ENCODE peak calls at places on chromosomes 12 and 14, in four cellular contexts. Z is mesendoderm, W is H1, I is H9. A is an unnamed sample.

GRCh38 chr12:95088339-95088738 is 14.9 kb upstream of the NR2C1 start:
- DNase-seq in Z (no peak), W (no peak), I (no peak), A (no peak)

GRCh38 chr14:76810953-76811400 is 1.7 kb downstream of the ANGEL1 start:
- DNase-seq in Z (peak; percentile 68), W (no peak), I (no peak), A (peak; percentile 53)

GRCh38 chr14:24381363-24382102 is 13.5 kb downstream of the NFATC4 start:
- DNase-seq in Z (no peak), W (no peak), I (no peak), A (no peak)

GRCh38 chr14:53954551-53955233 is 1.9 kb downstream of the BMP4 start:
- DNase-seq in Z (no peak), W (peak; percentile 65), I (no peak), A (no peak)

GRCh38 chr14:99721792-99722516 is 37.9 kb downstream of the CYP46A1 start:
- DNase-seq in Z (no peak), W (peak; percentile 24), I (peak; percentile 17), A (no peak)

GRCh38 chr12:53115891-53116675 is 12.8 kb downstream of the SOAT2 start:
- DNase-seq in Z (no peak), W (no peak), I (no peak), A (no peak)

GRCh38 chr14:70013269-70013873 is 134.2 kb downstream of the SMOC1 start:
- DNase-seq in Z (peak; percentile 67), W (peak; percentile 94), I (peak; percentile 74), A (peak; percentile 16)

GRCh38 chr12:129049917-129050316 is 196.6 kb downstream of the GLT1D1 start:
- DNase-seq in Z (peak; percentile 82), W (no peak), I (peak; percentile 73), A (peak; percentile 10)

GRCh38 chr12:64814432-64814831 is 10.0 kb upstream of the TBC1D30 start:
- DNase-seq in Z (no peak), W (no peak), I (no peak), A (no peak)

GRCh38 chr12:122322501-122322900 is 56.2 kb upstream of the VPS33A start:
- DNase-seq in Z (peak; percentile 27), W (no peak), I (no peak), A (no peak)

GRCh38 chr14:41280745-41281144 is 325.9 kb upstream of the LRFN5 start:
- DNase-seq in Z (peak; percentile 37), W (no peak), I (no peak), A (no peak)

GRCh38 chr12:94615284-94616216 is 34.8 kb downstream of the TMCC3 start:
- DNase-seq in Z (peak; percentile 55), W (no peak), I (no peak), A (peak; percentile 63)

GRCh38 chr12:6766651-6767300 is 613 bp downstream of the PTMS start:
- DNase-seq in Z (peak; percentile 80), W (peak; percentile 85), I (peak; percentile 74), A (peak; percentile 71)

GRCh38 chr12:12202747-12203146 is 64.1 kb downstream of the LRP6 start:
- DNase-seq in Z (peak; percentile 33), W (no peak), I (no peak), A (no peak)

GRCh38 chr14:71139058-71139946 is 232.0 kb downstream of the PCNX1 start:
- DNase-seq in Z (peak; percentile 58), W (peak; percentile 83), I (peak; percentile 72), A (peak; percentile 63)

GRCh38 chr12:106981781-106982180 is 5.2 kb downstream of the MTERF2 start:
- DNase-seq in Z (no peak), W (no peak), I (no peak), A (no peak)

GRCh38 chr14:24095196-24096068 is 1.3 kb downstream of the PCK2 start:
- DNase-seq in Z (peak; percentile 94), W (peak; percentile 71), I (peak; percentile 87), A (no peak)

GRCh38 chr12:6041891-6042290 is 82.6 kb downstream of the VWF start:
- DNase-seq in Z (no peak), W (no peak), I (no peak), A (peak; percentile 14)

GRCh38 chr14:105859717-105860614 is 333.6 kb downstream of the TMEM121 start:
- DNase-seq in Z (no peak), W (no peak), I (no peak), A (no peak)

GRCh38 chr12:66934289-66934688 is 255.4 kb upstream of the GRIP1 start:
- DNase-seq in Z (no peak), W (no peak), I (no peak), A (no peak)

GRCh38 chr14:69039287-69039628 is 60.2 kb upstream of the ACTN1 start:
- DNase-seq in Z (peak; percentile 91), W (no peak), I (no peak), A (peak; percentile 74)

GRCh38 chr12:100164153-100164704 is 21.6 kb upstream of the BLTP3B start:
- DNase-seq in Z (no peak), W (no peak), I (no peak), A (no peak)

GRCh38 chr12:105474672-105475071 is 144.2 kb downstream of the C12orf75 start:
- DNase-seq in Z (no peak), W (no peak), I (no peak), A (peak; percentile 57)

GRCh38 chr14:43778956-43779639 is 728.0 kb downstream of the FSCB start:
- DNase-seq in Z (no peak), W (no peak), I (no peak), A (no peak)

GRCh38 chr12:79183946-79184345 is 319.4 kb downstream of the SYT1 start:
- DNase-seq in Z (no peak), W (no peak), I (no peak), A (no peak)

GRCh38 chr12:12442548-12443071 is 85.7 kb downstream of the BORCS5 start:
- DNase-seq in Z (no peak), W (no peak), I (no peak), A (peak; percentile 45)

GRCh38 chr12:118853634-118854033 is 127.7 kb upstream of the SRRM4 start:
- DNase-seq in Z (peak; percentile 35), W (peak; percentile 50), I (peak; percentile 45), A (no peak)

GRCh38 chr12:120010661-120011230 is 21.7 kb downstream of the BICDL1 start:
- DNase-seq in Z (peak; percentile 43), W (no peak), I (no peak), A (no peak)

GRCh38 chr12:52691076-52691764 is 11.0 kb upstream of the KRT1 start:
- DNase-seq in Z (no peak), W (peak; percentile 68), I (peak; percentile 54), A (no peak)

GRCh38 chr12:130828895-130829294 is 10.2 kb downstream of the STX2 start:
- DNase-seq in Z (no peak), W (no peak), I (peak; percentile 60), A (no peak)

GRCh38 chr12:4148418-4149056 is 125.0 kb upstream of the CCND2 start:
- DNase-seq in Z (no peak), W (no peak), I (no peak), A (peak; percentile 26)

GRCh38 chr14:39641224-39641623 is 209.0 kb upstream of the FBXO33 start:
- DNase-seq in Z (no peak), W (no peak), I (no peak), A (no peak)

GRCh38 chr12:21725731-21726130 is 48.8 kb downstream of the KCNJ8 start:
- DNase-seq in Z (no peak), W (no peak), I (no peak), A (peak; percentile 80)

GRCh38 chr12:124874988-124875802 is 11.5 kb upstream of the SCARB1 start:
- DNase-seq in Z (no peak), W (no peak), I (no peak), A (no peak)

GRCh38 chr12:91636721-91637120 is 454.1 kb upstream of the DCN start:
- DNase-seq in Z (no peak), W (no peak), I (no peak), A (no peak)

DNA sequence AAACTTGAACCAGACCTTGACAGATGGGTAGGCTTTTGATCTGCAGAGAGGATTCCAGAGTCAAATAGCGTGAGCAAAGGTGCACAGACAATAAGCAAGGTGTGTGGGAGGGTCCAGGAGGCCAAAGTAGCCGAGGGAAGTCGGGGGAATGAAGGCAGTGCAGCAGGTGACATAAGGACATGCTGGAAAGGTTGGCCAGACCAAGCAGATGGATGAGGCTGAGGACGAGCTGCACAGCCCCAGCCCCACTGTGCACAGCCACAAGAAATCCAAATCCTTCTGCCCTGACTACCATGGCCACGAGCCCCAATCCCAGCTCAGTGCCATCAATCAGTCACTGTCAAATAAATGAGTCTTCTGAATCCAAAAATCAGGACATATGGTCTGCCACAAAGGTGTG is 5.4 kb downstream of the TTC7B start:
- DNase-seq in Z (no peak), W (no peak), I (no peak), A (no peak)
- H3K79me2 ChIP-seq in Z (no peaks in the 10 kb centered on the region), W (no peaks in the 10 kb centered on the region), I (no peaks in the 10 kb centered on the region), A (peaks cover 24% of the 10 kb centered on the region)

GRCh38 chr12:71871116-71871515 is 31.6 kb downstream of the TBC1D15 start:
- DNase-seq in Z (no peak), W (no peak), I (no peak), A (no peak)

GRCh38 chr12:71867131-71867530 is 27.6 kb downstream of the TBC1D15 start:
- DNase-seq in Z (no peak), W (no peak), I (no peak), A (no peak)

GRCh38 chr12:71872401-71872800 is 32.8 kb downstream of the TBC1D15 start:
- DNase-seq in Z (no peak), W (no peak), I (no peak), A (no peak)

GRCh38 chr12:71872999-71873398 is 33.4 kb downstream of the TBC1D15 start:
- DNase-seq in Z (no peak), W (no peak), I (no peak), A (no peak)

GRCh38 chr12:71870409-71870808 is 30.9 kb downstream of the TBC1D15 start:
- DNase-seq in Z (no peak), W (no peak), I (no peak), A (peak; percentile 24)
- H4K8ac ChIP-seq in Z (no peak overlapping the region), W (no peak overlapping the region), I (no peak overlapping the region), A (no peak overlapping the region)

GRCh38 chr12:47192046-47192445 is 112.3 kb upstream of the AMIGO2 start:
- DNase-seq in Z (no peak), W (no peak), I (no peak), A (no peak)
- H3K27ac ChIP-seq in Z (no peak overlapping the region), W (no peak overlapping the region), I (no peak overlapping the region), A (no peak overlapping the region)

GRCh38 chr12:111418594-111418880 is 12.8 kb downstream of the SH2B3 start:
- DNase-seq in Z (no peak), W (no peak), I (peak; percentile 47), A (no peak)

GRCh38 chr12:111420494-111420893 is 14.8 kb downstream of the SH2B3 start:
- DNase-seq in Z (no peak), W (no peak), I (no peak), A (no peak)

GRCh38 chr12:111417290-111417689 is 11.6 kb downstream of the SH2B3 start:
- DNase-seq in Z (no peak), W (no peak), I (no peak), A (no peak)

GRCh38 chr12:111419784-111420183 is 14.1 kb downstream of the SH2B3 start:
- DNase-seq in Z (no peak), W (no peak), I (no peak), A (no peak)

GRCh38 chr12:111417784-111418593 is 12.3 kb downstream of the SH2B3 start:
- DNase-seq in Z (no peak), W (no peak), I (peak; percentile 73), A (no peak)
- H3K79me2 ChIP-seq in Z (peaks cover 40% of the 10 kb centered on the region), W (peaks cover 11% of the 10 kb centered on the region), I (peaks cover 20% of the 10 kb centered on the region), A (no peaks in the 10 kb centered on the region)

GRCh38 chr12:2325501-2325900 is 272.7 kb downstream of the CACNA1C start:
- DNase-seq in Z (no peak), W (no peak), I (no peak), A (peak; percentile 22)
- H4K8ac ChIP-seq in Z (no peak overlapping the region), W (no peak overlapping the region), I (no peak overlapping the region), A (no peak overlapping the region)

A was measured in trophoblast cell.